ENCODE peak calls at places on chromosomes 1 and 21, in five cellular contexts. One of them, this sample, is unnamed.

GRCh38 chr1:10615336-10615735 is 140.6 kb downstream of the PEX14 start:
- DNase-seq in GM23338: no peak
- DNase-seq in choroid plexus epithelial cell: no peak
- DNase-seq in cardiac muscle cell: no peak
- DNase-seq in tibial nerve: no peak
- DNase-seq in this sample: peak

GRCh38 chr1:156490401-156491032 is 10.1 kb downstream of the MEF2D start:
- DNase-seq in tibial nerve: no peak
- DNase-seq in cardiac muscle cell: no peak
- DNase-seq in choroid plexus epithelial cell: no peak
- DNase-seq in GM23338: peak
- DNase-seq in this sample: no peak

GRCh38 chr1:1665815-1666251 is 7.0 kb upstream of the CDK11B start:
- DNase-seq in choroid plexus epithelial cell: no peak
- DNase-seq in GM23338: peak
- DNase-seq in tibial nerve: no peak
- DNase-seq in cardiac muscle cell: peak
- DNase-seq in this sample: peak

GRCh38 chr21:25396135-25396711 is 211.1 kb downstream of the MRPL39 start:
- DNase-seq in tibial nerve: no peak
- DNase-seq in choroid plexus epithelial cell: no peak
- DNase-seq in GM23338: no peak
- DNase-seq in cardiac muscle cell: no peak
- DNase-seq in this sample: no peak

GRCh38 chr1:178490967-178491366 is 5.8 kb downstream of the CLEC20A start:
- DNase-seq in choroid plexus epithelial cell: no peak
- DNase-seq in cardiac muscle cell: no peak
- DNase-seq in tibial nerve: no peak
- DNase-seq in GM23338: no peak
- DNase-seq in this sample: no peak

GRCh38 chr1:213060836-213061235 is 9.8 kb downstream of the RPS6KC1 start:
- DNase-seq in GM23338: no peak
- DNase-seq in cardiac muscle cell: no peak
- DNase-seq in tibial nerve: no peak
- DNase-seq in choroid plexus epithelial cell: no peak
- DNase-seq in this sample: no peak

GRCh38 chr1:87757700-87758099 is 429.0 kb downstream of the LMO4 start:
- DNase-seq in tibial nerve: no peak
- DNase-seq in choroid plexus epithelial cell: peak
- DNase-seq in GM23338: no peak
- DNase-seq in cardiac muscle cell: no peak
- DNase-seq in this sample: no peak

GRCh38 chr1:21926065-21926464 is 11.0 kb downstream of the HSPG2 start:
- DNase-seq in GM23338: no peak
- DNase-seq in tibial nerve: no peak
- DNase-seq in choroid plexus epithelial cell: no peak
- DNase-seq in cardiac muscle cell: no peak
- DNase-seq in this sample: no peak

DNA sequence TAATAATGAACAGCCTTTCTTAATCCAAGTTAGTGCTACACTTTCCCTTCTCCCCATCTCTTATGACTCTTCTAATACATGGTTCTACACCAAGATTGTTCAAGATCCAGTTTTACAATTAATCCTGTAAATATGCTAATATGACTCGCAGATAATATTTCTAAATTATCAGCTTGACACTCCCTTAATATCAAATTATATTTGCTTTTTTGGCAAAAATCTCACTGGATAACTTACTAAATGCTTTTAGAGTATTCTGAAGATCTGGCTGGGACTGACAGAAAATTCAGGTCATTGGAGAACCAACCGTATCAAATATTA is 24.4 kb upstream of the CR1L start:
- DNase-seq in tibial nerve: no peak
- DNase-seq in GM23338: no peak
- DNase-seq in cardiac muscle cell: no peak
- DNase-seq in choroid plexus epithelial cell: no peak
- DNase-seq in this sample: no peak
- TF ChIP-seq CTCF in tibial nerve: no peak
- TF ChIP-seq CTCF in GM23338: no peak
- TF ChIP-seq CTCF in cardiac muscle cell: no peak
- TF ChIP-seq CTCF in choroid plexus epithelial cell: no peak
- TF ChIP-seq CTCF in this sample: peak

GRCh38 chr1:214328770-214329455 is 48.0 kb downstream of the SMYD2 start:
- DNase-seq in cardiac muscle cell: peak
- DNase-seq in tibial nerve: peak
- DNase-seq in choroid plexus epithelial cell: peak
- DNase-seq in GM23338: peak
- DNase-seq in this sample: no peak
- TF ChIP-seq CTCF in cardiac muscle cell: peak
- TF ChIP-seq CTCF in tibial nerve: peak
- TF ChIP-seq CTCF in choroid plexus epithelial cell: peak
- TF ChIP-seq CTCF in GM23338: peak
- TF ChIP-seq CTCF in this sample: peak

GRCh38 chr1:43454270-43455011 is 710 bp upstream of the HYI start:
- DNase-seq in cardiac muscle cell: peak
- DNase-seq in GM23338: peak
- DNase-seq in choroid plexus epithelial cell: peak
- DNase-seq in tibial nerve: peak
- DNase-seq in this sample: no peak
- TF ChIP-seq CTCF in cardiac muscle cell: no peak
- TF ChIP-seq CTCF in GM23338: no peak
- TF ChIP-seq CTCF in choroid plexus epithelial cell: no peak
- TF ChIP-seq CTCF in tibial nerve: no peak
- TF ChIP-seq CTCF in this sample: no peak

DNA sequence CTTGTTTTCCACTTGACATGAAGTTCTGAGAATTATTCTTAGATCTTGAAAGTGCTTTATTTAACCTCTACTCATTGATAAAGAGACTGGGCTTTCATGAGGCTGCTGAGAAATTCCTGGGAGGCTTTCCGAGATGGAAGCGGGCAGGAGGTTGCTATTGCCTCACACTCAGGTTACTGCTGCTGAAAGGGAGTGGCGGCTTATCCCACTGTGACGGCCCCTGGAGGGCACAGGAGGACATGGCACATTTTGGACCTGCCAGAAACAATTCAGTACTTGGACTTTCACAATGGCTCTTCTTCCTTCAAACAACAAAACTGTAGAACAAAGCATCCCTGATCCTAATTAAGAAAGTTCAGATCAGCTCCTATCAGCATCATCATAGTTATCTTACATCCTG is 16.2 kb upstream of the MARK1 start:
- DNase-seq in GM23338: peak
- DNase-seq in tibial nerve: no peak
- DNase-seq in choroid plexus epithelial cell: no peak
- DNase-seq in cardiac muscle cell: no peak
- DNase-seq in this sample: no peak
- TF ChIP-seq CTCF in GM23338: peak
- TF ChIP-seq CTCF in tibial nerve: no peak
- TF ChIP-seq CTCF in choroid plexus epithelial cell: no peak
- TF ChIP-seq CTCF in cardiac muscle cell: no peak
- TF ChIP-seq CTCF in this sample: peak

GRCh38 chr1:201745023-201745422 is 83.9 kb upstream of the IPO9 start:
- DNase-seq in cardiac muscle cell: peak
- DNase-seq in tibial nerve: no peak
- DNase-seq in choroid plexus epithelial cell: peak
- DNase-seq in GM23338: no peak
- DNase-seq in this sample: no peak

GRCh38 chr1:201749059-201749458 is 79.9 kb upstream of the IPO9 start:
- DNase-seq in tibial nerve: no peak
- DNase-seq in GM23338: no peak
- DNase-seq in choroid plexus epithelial cell: no peak
- DNase-seq in cardiac muscle cell: no peak
- DNase-seq in this sample: no peak

GRCh38 chr1:201742955-201743805 is 85.8 kb upstream of the IPO9 start:
- DNase-seq in cardiac muscle cell: no peak
- DNase-seq in tibial nerve: no peak
- DNase-seq in choroid plexus epithelial cell: no peak
- DNase-seq in GM23338: no peak
- DNase-seq in this sample: no peak

GRCh38 chr1:201748331-201748730 is 80.6 kb upstream of the IPO9 start:
- DNase-seq in choroid plexus epithelial cell: peak
- DNase-seq in cardiac muscle cell: peak
- DNase-seq in tibial nerve: no peak
- DNase-seq in GM23338: peak
- DNase-seq in this sample: no peak

DNA sequence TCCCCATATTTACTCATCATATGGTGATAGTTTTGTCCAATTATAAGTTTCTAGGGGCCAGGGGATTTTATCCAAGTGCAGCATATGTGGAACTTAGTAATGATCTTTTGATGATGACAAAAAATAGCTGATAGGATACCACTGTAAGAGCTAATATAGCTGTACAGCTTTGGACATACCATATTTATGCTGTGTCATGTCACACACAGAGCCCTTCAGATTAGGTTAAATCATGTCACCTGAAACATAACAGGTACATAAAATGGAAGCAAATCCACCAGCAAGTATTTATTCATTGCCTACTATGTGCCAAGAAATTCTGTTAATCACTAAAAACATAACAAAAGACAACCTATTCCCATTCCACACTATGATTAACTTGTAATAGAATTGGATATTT is 82.8 kb upstream of the IPO9 start:
- DNase-seq in GM23338: no peak
- DNase-seq in tibial nerve: no peak
- DNase-seq in choroid plexus epithelial cell: no peak
- DNase-seq in cardiac muscle cell: no peak
- DNase-seq in this sample: no peak
- TF ChIP-seq CTCF in GM23338: no peak
- TF ChIP-seq CTCF in tibial nerve: no peak
- TF ChIP-seq CTCF in choroid plexus epithelial cell: no peak
- TF ChIP-seq CTCF in cardiac muscle cell: no peak
- TF ChIP-seq CTCF in this sample: no peak

GRCh38 chr1:152462636-152463035 is 48.0 kb upstream of the LCE5A start:
- DNase-seq in GM23338: no peak
- DNase-seq in tibial nerve: no peak
- DNase-seq in cardiac muscle cell: no peak
- DNase-seq in choroid plexus epithelial cell: no peak
- DNase-seq in this sample: no peak

GRCh38 chr1:152461544-152461943 is 47.5 kb upstream of the CRNN start:
- DNase-seq in tibial nerve: no peak
- DNase-seq in GM23338: peak
- DNase-seq in cardiac muscle cell: peak
- DNase-seq in choroid plexus epithelial cell: peak
- DNase-seq in this sample: no peak

GRCh38 chr1:152458384-152459185 is 44.5 kb upstream of the CRNN start:
- DNase-seq in choroid plexus epithelial cell: peak
- DNase-seq in GM23338: peak
- DNase-seq in cardiac muscle cell: peak
- DNase-seq in tibial nerve: peak
- DNase-seq in this sample: no peak

GRCh38 chr1:152459596-152460528 is 45.8 kb upstream of the CRNN start:
- DNase-seq in GM23338: peak
- DNase-seq in choroid plexus epithelial cell: peak
- DNase-seq in cardiac muscle cell: peak
- DNase-seq in tibial nerve: peak
- DNase-seq in this sample: no peak

GRCh38 chr1:152460529-152460899 is 46.5 kb upstream of the CRNN start:
- DNase-seq in GM23338: no peak
- DNase-seq in choroid plexus epithelial cell: no peak
- DNase-seq in tibial nerve: no peak
- DNase-seq in cardiac muscle cell: no peak
- DNase-seq in this sample: no peak
- TF ChIP-seq CTCF in GM23338: no peak
- TF ChIP-seq CTCF in choroid plexus epithelial cell: no peak
- TF ChIP-seq CTCF in tibial nerve: no peak
- TF ChIP-seq CTCF in cardiac muscle cell: no peak
- TF ChIP-seq CTCF in this sample: peak

GRCh38 chr1:23960291-23960718 is 677 bp downstream of the PNRC2 start:
- DNase-seq in cardiac muscle cell: peak
- DNase-seq in choroid plexus epithelial cell: peak
- DNase-seq in tibial nerve: no peak
- DNase-seq in GM23338: no peak
- DNase-seq in this sample: no peak

GRCh38 chr1:23958810-23959460 is 693 bp upstream of the PNRC2 start:
- DNase-seq in choroid plexus epithelial cell: peak
- DNase-seq in cardiac muscle cell: peak
- DNase-seq in GM23338: peak
- DNase-seq in tibial nerve: peak
- DNase-seq in this sample: no peak

GRCh38 chr1:23963617-23964234 is 4.1 kb downstream of the PNRC2 start:
- DNase-seq in tibial nerve: no peak
- DNase-seq in GM23338: no peak
- DNase-seq in cardiac muscle cell: no peak
- DNase-seq in choroid plexus epithelial cell: no peak
- DNase-seq in this sample: no peak

GRCh38 chr1:23957096-23957495 is 2.5 kb upstream of the PNRC2 start:
- DNase-seq in GM23338: no peak
- DNase-seq in cardiac muscle cell: no peak
- DNase-seq in tibial nerve: no peak
- DNase-seq in choroid plexus epithelial cell: no peak
- DNase-seq in this sample: no peak

GRCh38 chr1:23959461-23960290 is at the start of gene PNRC2:
- DNase-seq in GM23338: peak
- DNase-seq in choroid plexus epithelial cell: peak
- DNase-seq in cardiac muscle cell: peak
- DNase-seq in tibial nerve: peak
- DNase-seq in this sample: peak
- TF ChIP-seq CTCF in GM23338: no peak
- TF ChIP-seq CTCF in choroid plexus epithelial cell: no peak
- TF ChIP-seq CTCF in cardiac muscle cell: no peak
- TF ChIP-seq CTCF in tibial nerve: no peak
- TF ChIP-seq CTCF in this sample: peak

GRCh38 chr1:19040010-19040680 is 83.7 kb upstream of the IFFO2 start:
- DNase-seq in cardiac muscle cell: no peak
- DNase-seq in choroid plexus epithelial cell: no peak
- DNase-seq in tibial nerve: no peak
- DNase-seq in GM23338: no peak
- DNase-seq in this sample: peak
- TF ChIP-seq CTCF in cardiac muscle cell: no peak
- TF ChIP-seq CTCF in choroid plexus epithelial cell: no peak
- TF ChIP-seq CTCF in tibial nerve: no peak
- TF ChIP-seq CTCF in GM23338: no peak
- TF ChIP-seq CTCF in this sample: no peak

GRCh38 chr1:211643324-211644212 is 31.9 kb downstream of the NEK2 start:
- DNase-seq in cardiac muscle cell: no peak
- DNase-seq in tibial nerve: no peak
- DNase-seq in GM23338: no peak
- DNase-seq in choroid plexus epithelial cell: peak
- DNase-seq in this sample: peak
- TF ChIP-seq CTCF in cardiac muscle cell: no peak
- TF ChIP-seq CTCF in tibial nerve: no peak
- TF ChIP-seq CTCF in GM23338: no peak
- TF ChIP-seq CTCF in choroid plexus epithelial cell: no peak
- TF ChIP-seq CTCF in this sample: peak